ENCODE peak calls at places on chromosomes 3 and 15, in five cellular contexts. One of them, this sample, is unnamed.

GRCh38 chr3:123528130-123528529 is 56.7 kb downstream of the HACD2 start:
- DNase-seq in neural crest cell: no peak
- DNase-seq in PC-9: no peak
- DNase-seq in GM20000: no peak
- DNase-seq in fibroblast of lung: no peak
- DNase-seq in this sample: no peak

GRCh38 chr3:58154752-58155449 is 55.9 kb downstream of the DNASE1L3 start:
- DNase-seq in fibroblast of lung: no peak
- DNase-seq in PC-9: no peak
- DNase-seq in GM20000: no peak
- DNase-seq in neural crest cell: no peak
- DNase-seq in this sample: no peak

GRCh38 chr3:39122811-39123210 is 15.3 kb downstream of the TTC21A start:
- DNase-seq in fibroblast of lung: no peak
- DNase-seq in neural crest cell: no peak
- DNase-seq in PC-9: no peak
- DNase-seq in GM20000: no peak
- DNase-seq in this sample: no peak

GRCh38 chr3:135869439-135870105 is 96.0 kb upstream of the PPP2R3A start:
- DNase-seq in neural crest cell: no peak
- DNase-seq in PC-9: no peak
- DNase-seq in GM20000: no peak
- DNase-seq in fibroblast of lung: peak; percentile 70
- DNase-seq in this sample: no peak

GRCh38 chr15:63135804-63136203 is 14.1 kb downstream of the LACTB start:
- DNase-seq in PC-9: peak; percentile 29
- DNase-seq in neural crest cell: no peak
- DNase-seq in fibroblast of lung: peak; percentile 82
- DNase-seq in GM20000: no peak
- DNase-seq in this sample: no peak

GRCh38 chr3:13052191-13052590 is 21.0 kb downstream of the IQSEC1 start:
- DNase-seq in neural crest cell: no peak
- DNase-seq in PC-9: no peak
- DNase-seq in GM20000: no peak
- DNase-seq in fibroblast of lung: no peak
- DNase-seq in this sample: no peak

GRCh38 chr3:66405701-66406091 is 95.1 kb downstream of the LRIG1 start:
- DNase-seq in fibroblast of lung: peak; percentile 95
- DNase-seq in neural crest cell: no peak
- DNase-seq in PC-9: no peak
- DNase-seq in GM20000: no peak
- DNase-seq in this sample: no peak

GRCh38 chr3:139491027-139491700 is 14.8 kb upstream of the RBP2 start:
- DNase-seq in PC-9: no peak
- DNase-seq in GM20000: no peak
- DNase-seq in fibroblast of lung: no peak
- DNase-seq in neural crest cell: no peak
- DNase-seq in this sample: no peak

GRCh38 chr3:195238626-195239118 is 32.3 kb downstream of the XXYLT1 start:
- DNase-seq in fibroblast of lung: no peak
- DNase-seq in GM20000: no peak
- DNase-seq in PC-9: no peak
- DNase-seq in neural crest cell: no peak
- DNase-seq in this sample: no peak

GRCh38 chr15:80434926-80435720 is 30.9 kb downstream of the ARNT2 start:
- DNase-seq in neural crest cell: no peak
- DNase-seq in fibroblast of lung: no peak
- DNase-seq in GM20000: no peak
- DNase-seq in PC-9: no peak
- DNase-seq in this sample: no peak

GRCh38 chr15:76160426-76161152 is 100.8 kb downstream of the TMEM266 start:
- DNase-seq in neural crest cell: no peak
- DNase-seq in fibroblast of lung: no peak
- DNase-seq in GM20000: no peak
- DNase-seq in PC-9: no peak
- DNase-seq in this sample: no peak

GRCh38 chr3:127428344-127429001 is 140.6 kb upstream of the PRR20G start:
- DNase-seq in PC-9: no peak
- DNase-seq in neural crest cell: no peak
- DNase-seq in fibroblast of lung: no peak
- DNase-seq in GM20000: no peak
- DNase-seq in this sample: no peak

GRCh38 chr3:150958694-150959093 is 13.8 kb downstream of the CLRN1 start:
- DNase-seq in neural crest cell: no peak
- DNase-seq in PC-9: no peak
- DNase-seq in fibroblast of lung: no peak
- DNase-seq in GM20000: no peak
- DNase-seq in this sample: no peak

GRCh38 chr3:23992051-23992628 is 47.1 kb downstream of the NR1D2 start:
- DNase-seq in PC-9: no peak
- DNase-seq in neural crest cell: no peak
- DNase-seq in fibroblast of lung: peak; percentile 77
- DNase-seq in GM20000: no peak
- DNase-seq in this sample: no peak

GRCh38 chr3:133387341-133387740 is 12.5 kb upstream of the BFSP2 start:
- DNase-seq in neural crest cell: no peak
- DNase-seq in fibroblast of lung: no peak
- DNase-seq in PC-9: no peak
- DNase-seq in GM20000: no peak
- DNase-seq in this sample: no peak

GRCh38 chr3:51940648-51941421 is 869 bp downstream of the RRP9 start:
- DNase-seq in fibroblast of lung: no peak
- DNase-seq in GM20000: no peak
- DNase-seq in PC-9: no peak
- DNase-seq in neural crest cell: no peak
- DNase-seq in this sample: no peak

GRCh38 chr3:10692039-10692438 is 124.0 kb upstream of the SLC6A11 start:
- DNase-seq in GM20000: no peak
- DNase-seq in fibroblast of lung: no peak
- DNase-seq in PC-9: no peak
- DNase-seq in neural crest cell: no peak
- DNase-seq in this sample: no peak

GRCh38 chr15:22902046-22902445 is 63.6 kb downstream of the NIPA2 start:
- DNase-seq in GM20000: no peak
- DNase-seq in neural crest cell: no peak
- DNase-seq in fibroblast of lung: no peak
- DNase-seq in PC-9: no peak
- DNase-seq in this sample: no peak

GRCh38 chr3:5122741-5123706 is 932 bp downstream of the ARL8B start:
- DNase-seq in GM20000: peak; percentile 46
- DNase-seq in fibroblast of lung: peak; percentile 78
- DNase-seq in neural crest cell: peak; percentile 22
- DNase-seq in PC-9: peak; percentile 29
- DNase-seq in this sample: peak; percentile 26

GRCh38 chr15:65466901-65467300 is 44.2 kb upstream of the IGDCC4 start:
- DNase-seq in GM20000: no peak
- DNase-seq in neural crest cell: no peak
- DNase-seq in fibroblast of lung: peak; percentile 29
- DNase-seq in PC-9: no peak
- DNase-seq in this sample: no peak

GRCh38 chr3:159817571-159817970 is 171.1 kb upstream of the IL12A start:
- DNase-seq in GM20000: no peak
- DNase-seq in PC-9: no peak
- DNase-seq in fibroblast of lung: no peak
- DNase-seq in neural crest cell: no peak
- DNase-seq in this sample: no peak

GRCh38 chr15:88652456-88653199 is 13.8 kb downstream of the ISG20 start:
- DNase-seq in fibroblast of lung: no peak
- DNase-seq in neural crest cell: no peak
- DNase-seq in GM20000: no peak
- DNase-seq in PC-9: no peak
- DNase-seq in this sample: no peak

GRCh38 chr15:79412010-79412409 is 20.1 kb upstream of the MINAR1 start:
- DNase-seq in PC-9: no peak
- DNase-seq in neural crest cell: no peak
- DNase-seq in fibroblast of lung: no peak
- DNase-seq in GM20000: no peak
- DNase-seq in this sample: no peak

GRCh38 chr3:20185364-20185732 is 658 bp downstream of the SGO1 start:
- DNase-seq in GM20000: peak; percentile 10
- DNase-seq in neural crest cell: no peak
- DNase-seq in fibroblast of lung: peak; percentile 20
- DNase-seq in PC-9: peak; percentile 10
- DNase-seq in this sample: no peak

GRCh38 chr3:182824957-182825356 is 31.7 kb downstream of the ATP11B start:
- DNase-seq in fibroblast of lung: no peak
- DNase-seq in PC-9: no peak
- DNase-seq in neural crest cell: no peak
- DNase-seq in GM20000: no peak
- DNase-seq in this sample: no peak

GRCh38 chr3:125431912-125432587 is 56.9 kb upstream of the ZNF148 start:
- DNase-seq in neural crest cell: no peak
- DNase-seq in fibroblast of lung: peak; percentile 35
- DNase-seq in PC-9: no peak
- DNase-seq in GM20000: no peak
- DNase-seq in this sample: no peak

GRCh38 chr3:152176998-152177397 is 91.7 kb upstream of the MBNL1 start:
- DNase-seq in PC-9: no peak
- DNase-seq in GM20000: no peak
- DNase-seq in neural crest cell: no peak
- DNase-seq in fibroblast of lung: peak; percentile 49
- DNase-seq in this sample: no peak

GRCh38 chr3:68985391-68985790 is 28.1 kb downstream of the EOGT start:
- DNase-seq in neural crest cell: no peak
- DNase-seq in PC-9: no peak
- DNase-seq in fibroblast of lung: peak; percentile 46
- DNase-seq in GM20000: no peak
- DNase-seq in this sample: no peak

DNA sequence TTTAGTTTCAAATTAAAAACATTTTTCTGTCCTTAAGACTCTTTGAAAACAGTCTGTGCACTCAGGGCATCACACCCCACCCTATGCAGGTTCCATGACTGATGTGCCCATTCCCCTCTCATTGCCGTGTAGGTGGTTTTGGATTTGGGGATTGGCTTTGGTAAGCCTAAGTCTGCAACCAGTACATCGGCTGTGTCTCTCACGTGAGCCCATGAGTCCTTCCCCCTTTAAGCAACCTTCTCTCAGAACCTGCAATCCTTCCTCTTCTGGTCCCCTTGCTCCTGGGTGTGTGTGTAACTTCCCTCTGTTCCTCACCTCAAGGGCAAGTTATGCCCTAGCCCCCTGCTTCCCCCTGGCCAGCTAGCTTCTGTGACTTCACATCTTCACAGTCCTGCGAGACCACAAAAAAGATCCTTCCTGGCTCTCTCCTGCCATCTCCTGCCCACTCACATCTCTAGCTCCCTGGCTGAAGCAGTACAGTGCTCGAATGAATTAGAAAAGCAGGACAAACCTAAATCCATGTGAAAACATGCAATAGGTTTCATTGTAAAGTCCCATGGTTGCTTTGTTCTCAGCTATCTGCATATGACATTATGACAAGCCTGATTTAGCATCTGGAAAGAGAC is 126.7 kb downstream of the UACA start:
- DNase-seq in neural crest cell: no peak
- DNase-seq in GM20000: no peak
- DNase-seq in PC-9: peak; percentile 8
- DNase-seq in fibroblast of lung: peak; percentile 28
- DNase-seq in this sample: no peak
- TF ChIP-seq CTCF in neural crest cell: peak; percentile 39
- TF ChIP-seq CTCF in GM20000: no peak
- TF ChIP-seq CTCF in PC-9: peak; percentile 48
- TF ChIP-seq CTCF in fibroblast of lung: peak; percentile 37
- TF ChIP-seq CTCF in this sample: peak; percentile 29

DNA sequence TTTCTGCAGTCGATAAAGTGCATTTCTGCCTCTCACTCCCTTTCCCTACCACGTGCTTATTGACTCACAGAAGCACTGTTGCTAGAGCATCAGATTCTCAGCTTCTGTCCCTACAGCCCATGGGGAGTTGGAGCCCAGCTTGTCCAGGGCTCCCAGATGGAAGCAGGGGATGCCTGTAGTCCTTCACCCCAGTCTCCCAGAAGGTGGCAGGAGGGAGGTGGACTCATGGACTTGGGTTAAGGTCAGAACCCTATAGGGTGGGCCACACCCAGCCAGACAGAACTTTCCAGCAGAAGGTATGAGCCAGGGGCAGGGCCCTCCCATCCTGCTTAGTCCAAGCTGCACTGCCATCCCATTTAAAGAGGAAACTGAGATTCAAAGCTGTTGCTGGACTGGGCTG is 33.1 kb upstream of the SEMA3F start:
- DNase-seq in GM20000: peak; percentile 26
- DNase-seq in neural crest cell: no peak
- DNase-seq in PC-9: no peak
- DNase-seq in fibroblast of lung: no peak
- DNase-seq in this sample: peak; percentile 18
- TF ChIP-seq CTCF in GM20000: no peak
- TF ChIP-seq CTCF in neural crest cell: no peak
- TF ChIP-seq CTCF in PC-9: no peak
- TF ChIP-seq CTCF in fibroblast of lung: no peak
- TF ChIP-seq CTCF in this sample: no peak

DNA sequence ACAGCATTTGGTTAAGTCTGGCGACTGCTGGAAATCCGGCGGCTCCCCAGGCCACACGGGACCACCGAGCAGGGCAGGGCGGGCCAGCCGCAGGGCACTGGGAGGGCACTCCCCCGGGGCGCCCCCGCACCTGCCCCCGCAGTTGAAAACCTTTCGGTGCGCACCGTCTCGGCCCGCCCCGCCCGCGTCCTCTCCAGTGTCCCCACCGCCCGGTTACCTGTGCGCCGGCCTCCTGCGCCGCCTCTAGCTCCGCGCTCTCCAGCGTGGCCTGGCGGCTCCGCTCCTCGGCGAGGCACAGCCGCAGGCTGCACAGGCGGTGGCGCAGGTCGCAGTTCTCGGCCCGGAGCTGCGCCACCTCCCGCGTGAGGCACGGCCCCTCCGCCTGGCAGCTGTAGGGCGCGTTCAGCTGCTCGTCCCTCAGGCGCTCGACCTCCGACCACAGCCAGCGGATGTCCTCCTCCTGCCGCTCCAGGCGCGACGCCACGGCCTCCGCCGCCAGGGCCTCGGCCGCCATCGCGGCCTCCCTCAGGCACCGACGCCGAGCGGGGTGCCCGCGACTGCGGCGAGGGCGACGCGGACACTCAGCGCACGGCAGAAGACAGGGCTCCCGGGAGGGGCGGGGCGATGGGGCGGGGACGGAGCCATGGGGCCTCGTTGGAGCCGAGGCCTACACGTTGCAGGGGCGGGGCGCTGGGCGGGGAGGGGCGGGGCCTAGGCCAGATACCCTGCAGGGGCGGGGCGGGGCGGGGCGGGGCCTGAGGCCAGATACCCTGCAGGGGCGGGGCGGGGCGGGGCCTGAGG is at the start of gene TARS3:
- DNase-seq in neural crest cell: peak; percentile 78
- DNase-seq in fibroblast of lung: peak; percentile 80
- DNase-seq in GM20000: peak; percentile 99
- DNase-seq in PC-9: peak; percentile 87
- DNase-seq in this sample: peak; percentile 97
- TF ChIP-seq CTCF in neural crest cell: peak; percentile 25
- TF ChIP-seq CTCF in fibroblast of lung: no peak
- TF ChIP-seq CTCF in GM20000: peak; percentile 24
- TF ChIP-seq CTCF in PC-9: no peak
- TF ChIP-seq CTCF in this sample: peak; percentile 19

GRCh38 chr3:191047930-191048329 is 151.1 kb upstream of the OSTN start:
- DNase-seq in GM20000: no peak
- DNase-seq in fibroblast of lung: peak; percentile 1
- DNase-seq in neural crest cell: no peak
- DNase-seq in PC-9: no peak
- DNase-seq in this sample: no peak

GRCh38 chr3:191051037-191051436 is 148.0 kb upstream of the OSTN start:
- DNase-seq in PC-9: no peak
- DNase-seq in neural crest cell: no peak
- DNase-seq in fibroblast of lung: peak; percentile 23
- DNase-seq in GM20000: peak; percentile 21
- DNase-seq in this sample: peak; percentile 20
- TF ChIP-seq CTCF in PC-9: peak; percentile 87
- TF ChIP-seq CTCF in neural crest cell: peak; percentile 83
- TF ChIP-seq CTCF in fibroblast of lung: peak; percentile 27
- TF ChIP-seq CTCF in GM20000: no peak
- TF ChIP-seq CTCF in this sample: peak; percentile 45